ENCODE peak calls at places on chromosomes 6 and 20, in nine cellular contexts. One of them, this sample, is unnamed.

GRCh38 chr6:125262026-125263013 is 39.4 kb downstream of the HDDC2 start:
- DNase-seq in HCT116: no peak
- DNase-seq in upper lobe of right lung: no peak
- DNase-seq in H1: no peak
- DNase-seq in PC-9: no peak
- DNase-seq in ovary: no peak
- DNase-seq in A549: no peak
- DNase-seq in upper lobe of left lung: no peak
- DNase-seq in psoas muscle: no peak
- DNase-seq in this sample: peak

GRCh38 chr6:162177733-162178132 is 549.8 kb downstream of the PRKN start:
- DNase-seq in upper lobe of left lung: no peak
- DNase-seq in A549: no peak
- DNase-seq in PC-9: no peak
- DNase-seq in ovary: no peak
- DNase-seq in HCT116: no peak
- DNase-seq in upper lobe of right lung: no peak
- DNase-seq in psoas muscle: no peak
- DNase-seq in H1: no peak
- DNase-seq in this sample: no peak

GRCh38 chr6:140537211-140537610 is 1162.8 kb upstream of the CITED2 start:
- DNase-seq in ovary: no peak
- DNase-seq in upper lobe of right lung: no peak
- DNase-seq in upper lobe of left lung: no peak
- DNase-seq in H1: no peak
- DNase-seq in PC-9: no peak
- DNase-seq in psoas muscle: no peak
- DNase-seq in HCT116: no peak
- DNase-seq in A549: peak
- DNase-seq in this sample: no peak

GRCh38 chr6:166651408-166651807 is 24.4 kb upstream of the RPS6KA2 start:
- DNase-seq in psoas muscle: no peak
- DNase-seq in PC-9: no peak
- DNase-seq in A549: no peak
- DNase-seq in H1: no peak
- DNase-seq in HCT116: no peak
- DNase-seq in ovary: no peak
- DNase-seq in upper lobe of left lung: no peak
- DNase-seq in upper lobe of right lung: no peak
- DNase-seq in this sample: no peak

GRCh38 chr20:50216543-50217206 is 26.0 kb downstream of the CEBPB start:
- DNase-seq in ovary: no peak
- DNase-seq in upper lobe of right lung: no peak
- DNase-seq in HCT116: no peak
- DNase-seq in A549: no peak
- DNase-seq in PC-9: no peak
- DNase-seq in psoas muscle: no peak
- DNase-seq in upper lobe of left lung: no peak
- DNase-seq in H1: no peak
- DNase-seq in this sample: no peak

GRCh38 chr6:170371588-170371987 is 65.0 kb downstream of the FAM120B start:
- DNase-seq in psoas muscle: no peak
- DNase-seq in PC-9: no peak
- DNase-seq in A549: no peak
- DNase-seq in H1: no peak
- DNase-seq in ovary: no peak
- DNase-seq in upper lobe of right lung: no peak
- DNase-seq in upper lobe of left lung: no peak
- DNase-seq in HCT116: no peak
- DNase-seq in this sample: no peak

GRCh38 chr6:169212897-169213813 is 40.5 kb downstream of the THBS2 start:
- DNase-seq in PC-9: peak
- DNase-seq in H1: peak
- DNase-seq in ovary: peak
- DNase-seq in psoas muscle: peak
- DNase-seq in A549: peak
- DNase-seq in upper lobe of left lung: peak
- DNase-seq in upper lobe of right lung: peak
- DNase-seq in HCT116: peak
- DNase-seq in this sample: peak

GRCh38 chr6:138973481-138974140 is 14.4 kb downstream of the REPS1 start:
- DNase-seq in upper lobe of right lung: no peak
- DNase-seq in HCT116: no peak
- DNase-seq in PC-9: no peak
- DNase-seq in upper lobe of left lung: no peak
- DNase-seq in ovary: no peak
- DNase-seq in psoas muscle: no peak
- DNase-seq in A549: peak
- DNase-seq in H1: no peak
- DNase-seq in this sample: no peak

GRCh38 chr6:169639653-169640278 is 62.1 kb downstream of the WDR27 start:
- DNase-seq in ovary: no peak
- DNase-seq in HCT116: no peak
- DNase-seq in upper lobe of right lung: no peak
- DNase-seq in H1: no peak
- DNase-seq in A549: no peak
- DNase-seq in PC-9: no peak
- DNase-seq in psoas muscle: no peak
- DNase-seq in upper lobe of left lung: no peak
- DNase-seq in this sample: no peak

GRCh38 chr6:25972128-25972527 is 9.5 kb downstream of the TRIM38 start:
- DNase-seq in H1: no peak
- DNase-seq in A549: no peak
- DNase-seq in ovary: no peak
- DNase-seq in HCT116: no peak
- DNase-seq in upper lobe of right lung: no peak
- DNase-seq in psoas muscle: no peak
- DNase-seq in upper lobe of left lung: no peak
- DNase-seq in PC-9: no peak
- DNase-seq in this sample: no peak

GRCh38 chr6:161660666-161661571 is 387.1 kb upstream of the AGPAT4 start:
- DNase-seq in upper lobe of right lung: no peak
- DNase-seq in A549: no peak
- DNase-seq in upper lobe of left lung: no peak
- DNase-seq in PC-9: no peak
- DNase-seq in ovary: no peak
- DNase-seq in HCT116: no peak
- DNase-seq in psoas muscle: no peak
- DNase-seq in H1: no peak
- DNase-seq in this sample: no peak

GRCh38 chr6:36333889-36334288 is 2.8 kb downstream of the BNIP5 start:
- DNase-seq in upper lobe of right lung: no peak
- DNase-seq in PC-9: no peak
- DNase-seq in upper lobe of left lung: no peak
- DNase-seq in H1: no peak
- DNase-seq in psoas muscle: no peak
- DNase-seq in ovary: peak
- DNase-seq in A549: no peak
- DNase-seq in HCT116: no peak
- DNase-seq in this sample: no peak

GRCh38 chr20:57332105-57333089 is 2.8 kb downstream of the SPO11 start:
- DNase-seq in H1: no peak
- DNase-seq in ovary: no peak
- DNase-seq in PC-9: no peak
- DNase-seq in psoas muscle: no peak
- DNase-seq in upper lobe of right lung: no peak
- DNase-seq in upper lobe of left lung: no peak
- DNase-seq in A549: peak
- DNase-seq in HCT116: no peak
- DNase-seq in this sample: no peak

GRCh38 chr6:110589865-110590513 is 113.6 kb upstream of the SLC22A16 start:
- DNase-seq in ovary: no peak
- DNase-seq in upper lobe of left lung: no peak
- DNase-seq in PC-9: no peak
- DNase-seq in psoas muscle: no peak
- DNase-seq in H1: no peak
- DNase-seq in A549: no peak
- DNase-seq in HCT116: no peak
- DNase-seq in upper lobe of right lung: no peak
- DNase-seq in this sample: no peak

GRCh38 chr6:38262609-38263008 is 377.1 kb downstream of the BTBD9 start:
- DNase-seq in psoas muscle: no peak
- DNase-seq in PC-9: no peak
- DNase-seq in upper lobe of left lung: no peak
- DNase-seq in ovary: no peak
- DNase-seq in H1: no peak
- DNase-seq in HCT116: no peak
- DNase-seq in A549: no peak
- DNase-seq in upper lobe of right lung: no peak
- DNase-seq in this sample: no peak

DNA sequence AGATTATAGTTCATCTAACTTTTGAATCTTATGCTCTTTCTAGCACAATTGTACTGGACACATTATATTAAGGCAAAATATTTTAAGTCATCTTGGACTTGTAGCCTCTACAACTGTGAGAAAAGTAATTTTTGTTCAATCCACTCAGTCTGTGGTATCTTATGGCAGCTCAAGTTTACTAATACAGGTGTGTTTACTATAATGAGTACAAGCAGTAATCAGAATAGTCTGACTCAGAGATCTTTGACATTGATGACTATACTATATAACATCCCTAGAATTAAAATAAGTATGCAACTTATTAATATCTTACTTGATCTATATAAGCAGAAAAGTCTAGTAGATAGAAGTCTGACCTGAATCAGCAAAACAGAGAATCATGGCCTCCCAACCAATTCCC is 40.7 kb upstream of the PRSS16 start:
- DNase-seq in ovary: no peak
- DNase-seq in upper lobe of right lung: no peak
- DNase-seq in upper lobe of left lung: no peak
- DNase-seq in HCT116: no peak
- DNase-seq in H1: no peak
- DNase-seq in psoas muscle: no peak
- DNase-seq in A549: no peak
- DNase-seq in PC-9: no peak
- DNase-seq in this sample: no peak
- TF ChIP-seq CTCF in ovary: no peak
- TF ChIP-seq CTCF in upper lobe of right lung: no peak
- TF ChIP-seq CTCF in upper lobe of left lung: no peak
- TF ChIP-seq CTCF in HCT116: no peak
- TF ChIP-seq CTCF in H1: no peak
- TF ChIP-seq CTCF in psoas muscle: no peak
- TF ChIP-seq CTCF in A549: no peak
- TF ChIP-seq CTCF in PC-9: no peak
- TF ChIP-seq CTCF in this sample: no peak

DNA sequence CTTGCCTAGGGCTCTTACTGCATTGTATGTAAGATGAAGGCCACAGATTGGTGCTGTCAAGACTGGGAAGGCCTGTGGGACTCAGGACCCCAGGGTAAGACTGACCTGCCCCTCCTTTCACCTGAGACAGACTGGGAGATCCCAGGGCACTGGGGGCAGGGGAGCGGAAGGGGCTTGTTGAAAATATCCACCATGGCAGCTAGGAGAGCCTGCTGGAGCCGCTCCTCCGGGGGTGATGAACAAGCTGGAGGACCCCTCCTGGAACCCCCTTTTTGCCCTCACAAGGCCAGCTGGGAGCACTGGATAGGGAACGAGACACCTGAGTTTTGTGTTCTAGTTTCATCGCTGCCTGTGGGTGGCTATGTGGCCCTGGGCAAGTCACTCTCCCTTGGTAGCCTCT is 9.2 kb upstream of the SDCBP2 start:
- DNase-seq in ovary: no peak
- DNase-seq in upper lobe of right lung: no peak
- DNase-seq in PC-9: no peak
- DNase-seq in psoas muscle: no peak
- DNase-seq in upper lobe of left lung: no peak
- DNase-seq in H1: peak
- DNase-seq in A549: no peak
- DNase-seq in HCT116: no peak
- DNase-seq in this sample: no peak
- H3K27ac ChIP-seq in ovary: no peak
- H3K27ac ChIP-seq in upper lobe of right lung: peak
- H3K27ac ChIP-seq in PC-9: no peak
- H3K27ac ChIP-seq in psoas muscle: peak
- H3K27ac ChIP-seq in upper lobe of left lung: peak
- H3K27ac ChIP-seq in H1: no peak
- H3K27ac ChIP-seq in A549: no peak
- H3K27ac ChIP-seq in HCT116: no peak
- H3K27ac ChIP-seq in this sample: peak

GRCh38 chr6:27290065-27290849 is 21.8 kb downstream of the POM121L2 start:
- DNase-seq in H1: peak
- DNase-seq in ovary: no peak
- DNase-seq in PC-9: no peak
- DNase-seq in A549: peak
- DNase-seq in HCT116: no peak
- DNase-seq in psoas muscle: no peak
- DNase-seq in upper lobe of left lung: no peak
- DNase-seq in upper lobe of right lung: no peak
- DNase-seq in this sample: no peak
- H3K4me3 ChIP-seq in H1: peak
- H3K4me3 ChIP-seq in ovary: no peak
- H3K4me3 ChIP-seq in PC-9: peak
- H3K4me3 ChIP-seq in A549: peak
- H3K4me3 ChIP-seq in HCT116: no peak
- H3K4me3 ChIP-seq in psoas muscle: no peak
- H3K4me3 ChIP-seq in upper lobe of left lung: no peak
- H3K4me3 ChIP-seq in upper lobe of right lung: no peak
- H3K4me3 ChIP-seq in this sample: no peak

GRCh38 chr6:159969204-159969912 is 476 bp downstream of the IGF2R start:
- DNase-seq in HCT116: no peak
- DNase-seq in upper lobe of right lung: peak
- DNase-seq in ovary: peak
- DNase-seq in PC-9: peak
- DNase-seq in upper lobe of left lung: peak
- DNase-seq in A549: no peak
- DNase-seq in H1: peak
- DNase-seq in psoas muscle: peak
- DNase-seq in this sample: no peak

GRCh38 chr6:159969921-159970320 is 1.0 kb downstream of the IGF2R start:
- DNase-seq in upper lobe of right lung: no peak
- DNase-seq in H1: no peak
- DNase-seq in ovary: no peak
- DNase-seq in psoas muscle: no peak
- DNase-seq in A549: peak
- DNase-seq in upper lobe of left lung: peak
- DNase-seq in PC-9: peak
- DNase-seq in HCT116: peak
- DNase-seq in this sample: no peak

GRCh38 chr6:159968295-159969203 is at the start of gene IGF2R:
- DNase-seq in ovary: peak
- DNase-seq in HCT116: peak
- DNase-seq in upper lobe of right lung: peak
- DNase-seq in A549: peak
- DNase-seq in H1: peak
- DNase-seq in PC-9: peak
- DNase-seq in upper lobe of left lung: peak
- DNase-seq in psoas muscle: peak
- DNase-seq in this sample: peak

GRCh38 chr6:159966981-159967380 is 1.9 kb upstream of the IGF2R start:
- DNase-seq in HCT116: no peak
- DNase-seq in PC-9: no peak
- DNase-seq in H1: no peak
- DNase-seq in upper lobe of right lung: no peak
- DNase-seq in A549: no peak
- DNase-seq in ovary: no peak
- DNase-seq in upper lobe of left lung: no peak
- DNase-seq in psoas muscle: no peak
- DNase-seq in this sample: no peak

DNA sequence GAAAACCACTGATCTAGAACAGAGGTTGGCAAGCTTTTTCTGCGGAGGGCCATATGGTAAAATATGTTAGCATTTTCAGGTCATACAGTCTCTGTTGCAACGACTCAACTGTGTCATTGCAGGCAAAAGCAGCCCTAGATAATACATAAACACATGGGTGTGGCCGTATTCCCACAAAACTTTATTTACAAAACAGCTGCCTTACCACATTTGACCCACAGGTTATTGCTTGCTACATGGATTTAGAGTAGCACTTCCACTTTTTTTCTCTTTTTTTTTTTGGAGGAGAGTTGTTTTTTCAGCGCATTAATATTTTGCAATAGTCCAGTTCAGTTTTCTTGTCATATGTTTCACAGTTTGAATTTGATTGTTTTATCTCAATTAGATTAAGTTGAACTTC is 2.5 kb upstream of the IGF2R start:
- DNase-seq in upper lobe of right lung: no peak
- DNase-seq in PC-9: no peak
- DNase-seq in H1: peak
- DNase-seq in HCT116: no peak
- DNase-seq in upper lobe of left lung: no peak
- DNase-seq in A549: no peak
- DNase-seq in ovary: no peak
- DNase-seq in psoas muscle: no peak
- DNase-seq in this sample: no peak
- TF ChIP-seq CTCF in upper lobe of right lung: no peak
- TF ChIP-seq CTCF in PC-9: no peak
- TF ChIP-seq CTCF in H1: no peak
- TF ChIP-seq CTCF in HCT116: no peak
- TF ChIP-seq CTCF in upper lobe of left lung: no peak
- TF ChIP-seq CTCF in A549: no peak
- TF ChIP-seq CTCF in ovary: no peak
- TF ChIP-seq CTCF in psoas muscle: no peak
- TF ChIP-seq CTCF in this sample: no peak